ENCODE peak calls at places on chromosomes 13 and 19, in four cellular contexts. M is astrocyte of the spinal cord, R is epithelial cell of esophagus, I is lower lobe of right lung. N is an unnamed sample.

GRCh38 chr13:49733181-49733951 is 42.1 kb upstream of the EBPL start:
- DNase-seq in M (no peak), R (peak; percentile 53), I (peak; percentile 52), N (peak; percentile 56)

GRCh38 chr19:1856698-1857603 is 6.4 kb downstream of the KLF16 start:
- DNase-seq in M (peak; percentile 71), R (peak; percentile 87), I (peak; percentile 92), N (peak; percentile 78)

GRCh38 chr19:7862413-7862951 is 11.7 kb downstream of the PRR36 start:
- DNase-seq in M (peak; percentile 55), R (peak; percentile 88), I (peak; percentile 80), N (peak; percentile 29)

GRCh38 chr13:40629678-40630384 is 36.6 kb downstream of the FOXO1 start:
- DNase-seq in M (no peak), R (no peak), I (no peak), N (no peak)

GRCh38 chr13:39915418-39915817 is 260.0 kb downstream of the COG6 start:
- DNase-seq in M (no peak), R (peak; percentile 15), I (no peak), N (no peak)

GRCh38 chr13:46575321-46575721 is 22.4 kb downstream of the LRCH1 start:
- DNase-seq in M (no peak), R (peak; percentile 18), I (no peak), N (no peak)

GRCh38 chr19:1252818-1253513 is 4.6 kb downstream of the MIDN start:
- DNase-seq in M (peak; percentile 99), R (peak; percentile 96), I (peak; percentile 95), N (peak; percentile 84)

GRCh38 chr13:69477451-69477850 is 630.2 kb upstream of the ATXN8OS start:
- DNase-seq in M (no peak), R (no peak), I (no peak), N (no peak)

GRCh38 chr19:436413-436950 is 24.4 kb downstream of the SHC2 start:
- DNase-seq in M (no peak), R (no peak), I (no peak), N (no peak)

GRCh38 chr13:72141845-72142470 is 275.0 kb upstream of the DACH1 start:
- DNase-seq in M (peak; percentile 82), R (peak; percentile 86), I (no peak), N (peak; percentile 84)

GRCh38 chr13:91767681-91768080 is 369.3 kb downstream of the GPC5 start:
- DNase-seq in M (no peak), R (peak; percentile 0), I (no peak), N (no peak)

GRCh38 chr13:99191900-99192399 is 8.7 kb upstream of the UBAC2 start:
- DNase-seq in M (peak; percentile 32), R (no peak), I (no peak), N (peak; percentile 50)

GRCh38 chr19:18441804-18442788 is 4.2 kb upstream of the ISYNA1 start:
- DNase-seq in M (no peak), R (no peak), I (no peak), N (no peak)

GRCh38 chr13:66425741-66426140 is 804.4 kb downstream of the PCDH9 start:
- DNase-seq in M (peak; percentile 26), R (no peak), I (no peak), N (no peak)

GRCh38 chr13:100630564-100630963 is 42.0 kb upstream of the GGACT start:
- DNase-seq in M (peak; percentile 27), R (no peak), I (no peak), N (no peak)

GRCh38 chr19:40539070-40539469 is 37.6 kb upstream of the SHKBP1 start:
- DNase-seq in M (no peak), R (peak; percentile 24), I (no peak), N (no peak)

GRCh38 chr13:94309997-94310842 is 169.3 kb downstream of the DCT start:
- DNase-seq in M (peak; percentile 76), R (peak; percentile 80), I (no peak), N (peak; percentile 87)

GRCh38 chr13:111033172-111034133 is 81.7 kb upstream of the ARHGEF7 start:
- DNase-seq in M (no peak), R (peak; percentile 11), I (no peak), N (peak; percentile 29)

GRCh38 chr19:10815007-10815531 is 20.9 kb downstream of the TMED1 start:
- DNase-seq in M (no peak), R (no peak), I (no peak), N (no peak)

GRCh38 chr13:102877285-102877684 is 31.5 kb downstream of the ERCC5 start:
- DNase-seq in M (peak; percentile 54), R (peak; percentile 40), I (no peak), N (peak; percentile 45)

GRCh38 chr19:55669418-55670279 is 5.4 kb upstream of the EPN1 start:
- DNase-seq in M (no peak), R (no peak), I (no peak), N (no peak)

GRCh38 chr13:95644611-95645052 is at the start of gene DZIP1:
- DNase-seq in M (peak; percentile 87), R (peak; percentile 73), I (peak; percentile 60), N (peak; percentile 32)

GRCh38 chr19:43776285-43776684 is 4.5 kb downstream of the KCNN4 start:
- DNase-seq in M (no peak), R (no peak), I (no peak), N (no peak)

GRCh38 chr19:18062043-18062442 is 24.7 kb downstream of the IL12RB1 start:
- DNase-seq in M (no peak), R (no peak), I (no peak), N (no peak)

DNA sequence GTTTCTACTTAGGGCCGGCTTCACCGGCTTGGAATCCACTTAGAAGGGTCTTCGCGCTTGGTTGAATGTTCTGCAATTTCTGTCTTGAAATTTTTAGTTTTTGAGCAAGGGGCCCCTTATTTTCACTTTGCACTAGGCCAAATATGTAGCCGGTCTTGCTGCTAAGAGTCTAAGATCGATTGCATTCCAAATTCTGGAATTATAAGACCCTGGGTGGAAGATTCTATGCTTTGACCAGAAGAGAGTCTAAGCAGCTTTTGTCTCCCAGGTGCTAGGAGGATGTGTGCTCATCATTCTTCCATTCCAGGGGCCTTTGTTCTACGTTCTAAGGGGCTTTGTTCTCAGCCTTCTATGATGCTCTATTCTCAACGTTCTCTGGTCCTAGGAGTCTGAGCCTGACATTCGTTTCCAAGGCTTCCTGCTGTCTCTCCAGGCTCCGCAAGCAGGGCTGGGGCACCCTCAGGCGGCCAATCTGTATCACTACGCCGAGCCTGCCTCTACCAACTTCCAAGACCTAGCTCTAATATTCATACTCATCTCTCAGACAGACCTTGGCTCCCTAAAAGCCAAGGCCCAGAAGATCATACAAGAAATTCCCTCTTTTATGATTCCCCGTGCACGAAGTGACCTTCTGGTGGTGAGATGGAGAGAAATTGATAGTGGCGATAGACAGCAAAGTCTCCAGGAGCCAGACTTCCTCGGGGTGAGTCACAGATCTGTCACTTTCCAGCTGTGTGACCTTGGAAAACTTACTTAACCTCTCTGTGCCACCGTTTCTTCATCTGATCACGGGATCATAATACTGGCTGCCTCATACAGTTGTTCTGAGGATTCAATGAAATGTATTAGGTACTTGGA is 982 bp upstream of the DACT3 start:
- DNase-seq in M (peak; percentile 91), R (peak; percentile 93), I (peak; percentile 85), N (peak; percentile 81)
- H3K4me3 ChIP-seq in M (peak overlapping the region; percentile 43), R (peak overlapping the region; percentile 31), I (peak overlapping the region; percentile 65), N (peak overlapping the region; percentile 26)

GRCh38 chr13:23579886-23580706 is 9.9 kb downstream of the TNFRSF19 start:
- DNase-seq in M (peak; percentile 29), R (peak; percentile 37), I (no peak), N (peak; percentile 36)
- H3K4me3 ChIP-seq in M (peak overlapping the region; percentile 72), R (peak overlapping the region; percentile 85), I (peak overlapping the region; percentile 92), N (peak overlapping the region; percentile 82)

GRCh38 chr19:34350161-34350561 is 14.8 kb upstream of the GPI start:
- DNase-seq in M (no peak), R (no peak), I (no peak), N (no peak)

GRCh38 chr19:34345934-34346333 is 19.1 kb upstream of the GPI start:
- DNase-seq in M (peak; percentile 67), R (peak; percentile 74), I (peak; percentile 66), N (peak; percentile 56)

GRCh38 chr19:34351382-34351802 is 13.6 kb upstream of the GPI start:
- DNase-seq in M (no peak), R (peak; percentile 27), I (no peak), N (peak; percentile 59)

GRCh38 chr19:34347561-34348165 is 17.3 kb upstream of the GPI start:
- DNase-seq in M (no peak), R (no peak), I (no peak), N (no peak)

GRCh38 chr19:34348899-34349487 is 16.0 kb upstream of the GPI start:
- DNase-seq in M (no peak), R (no peak), I (no peak), N (no peak)
- H3K4me3 ChIP-seq in M (no peak overlapping the region), R (no peak overlapping the region), I (no peak overlapping the region), N (no peak overlapping the region)

GRCh38 chr13:64397699-64398098 is 2832.4 kb downstream of the PCDH9 start:
- DNase-seq in M (peak; percentile 13), R (no peak), I (no peak), N (no peak)
- H3K4me3 ChIP-seq in M (no peak overlapping the region), R (no peak overlapping the region), I (no peak overlapping the region), N (no peak overlapping the region)

GRCh38 chr13:112905619-112905989 is 63.4 kb upstream of the MCF2L start:
- DNase-seq in M (no peak), R (no peak), I (no peak), N (no peak)
- H3K4me3 ChIP-seq in M (no peak overlapping the region), R (no peak overlapping the region), I (no peak overlapping the region), N (no peak overlapping the region)

GRCh38 chr13:77001963-77002587 is 10.2 kb downstream of the CLN5 start:
- DNase-seq in M (no peak), R (no peak), I (no peak), N (no peak)

GRCh38 chr13:77000475-77000874 is 8.6 kb downstream of the CLN5 start:
- DNase-seq in M (peak; percentile 25), R (no peak), I (no peak), N (no peak)

GRCh38 chr13:77002590-77003190 is 10.8 kb downstream of the CLN5 start:
- DNase-seq in M (peak; percentile 49), R (peak; percentile 50), I (no peak), N (peak; percentile 55)

DNA sequence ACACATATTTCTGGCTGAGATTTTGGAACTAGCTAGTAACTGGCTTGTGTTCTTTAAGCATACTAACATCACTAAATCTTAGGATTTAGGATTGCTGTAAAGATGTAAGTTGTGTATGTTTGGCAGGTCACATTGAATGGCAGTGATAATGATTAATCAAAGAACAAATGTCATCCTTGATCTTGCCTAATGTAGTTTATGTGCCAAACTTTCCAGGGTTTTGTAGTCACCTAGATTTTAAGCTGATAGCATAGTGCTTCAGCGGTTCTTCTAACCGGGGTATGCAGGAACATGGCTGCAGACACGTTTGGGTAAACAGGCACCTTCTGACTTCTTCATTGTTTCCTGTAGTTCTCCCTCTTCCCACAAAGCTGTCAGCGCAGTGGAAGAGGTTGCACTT is 9.7 kb downstream of the CLN5 start:
- DNase-seq in M (no peak), R (no peak), I (no peak), N (no peak)
- H3K4me3 ChIP-seq in M (no peak overlapping the region), R (no peak overlapping the region), I (no peak overlapping the region), N (no peak overlapping the region)

N was measured in bronchial epithelial cell.